ENCODE peak calls at places on chromosomes 13 and 19, in ten cellular contexts. P is Peyer's patch; F is CD8-positive, alpha-beta T cell; Y is BE2C; O is fibroblast of lung; G is AG10803; X is Caco-2; V is stomach; S is AG09309; N is cardiac muscle cell. C is an unnamed sample.

GRCh38 chr19:28980236-28980868 is 232.6 kb downstream of the UQCRFS1 start:
- DNase-seq in P (no peak), F (no peak), Y (no peak), O (no peak), G (peak), X (no peak), V (no peak), S (peak), N (peak), C (no peak)

GRCh38 chr19:13756210-13756609 is 8.1 kb upstream of the MRI1 start:
- DNase-seq in P (no peak), F (no peak), Y (no peak), O (no peak), G (no peak), X (no peak), V (no peak), S (no peak), N (no peak), C (no peak)

GRCh38 chr13:101150998-101151397 is 265.3 kb downstream of the NALCN start:
- DNase-seq in P (no peak), F (no peak), Y (no peak), O (peak), G (peak), X (no peak), V (no peak), S (no peak), N (peak), C (no peak)

GRCh38 chr13:72437458-72437857 is 290.0 kb downstream of the MZT1 start:
- DNase-seq in P (no peak), F (no peak), Y (no peak), O (peak), G (peak), X (no peak), V (no peak), S (no peak), N (no peak), C (no peak)

GRCh38 chr13:69274231-69274630 is 833.4 kb upstream of the ATXN8OS start:
- DNase-seq in P (no peak), F (no peak), Y (no peak), O (no peak), G (no peak), X (no peak), V (no peak), S (no peak), N (no peak), C (no peak)

GRCh38 chr13:109741966-109742365 is 44.4 kb downstream of the IRS2 start:
- DNase-seq in P (no peak), F (no peak), Y (no peak), O (no peak), G (no peak), X (no peak), V (no peak), S (no peak), N (no peak), C (no peak)

GRCh38 chr19:56110515-56111448 is 10.3 kb downstream of the ZNF787 start:
- DNase-seq in P (no peak), F (no peak), Y (no peak), O (peak), G (no peak), X (no peak), V (peak), S (no peak), N (peak), C (peak)

GRCh38 chr19:33226550-33227241 is 1.0 kb upstream of the SLC7A10 start:
- DNase-seq in P (peak), F (no peak), Y (peak), O (peak), G (no peak), X (no peak), V (peak), S (no peak), N (peak), C (no peak)

GRCh38 chr13:21676611-21677021 is 5.7 kb downstream of the FGF9 start:
- DNase-seq in P (peak), F (peak), Y (no peak), O (no peak), G (no peak), X (peak), V (peak), S (no peak), N (no peak), C (no peak)

GRCh38 chr13:67914535-67914934 is 684.4 kb upstream of the PCDH9 start:
- DNase-seq in P (no peak), F (no peak), Y (no peak), O (no peak), G (no peak), X (no peak), V (no peak), S (no peak), N (no peak), C (no peak)

GRCh38 chr13:112898786-112899617 is 70.0 kb upstream of the MCF2L start:
- DNase-seq in P (peak), F (no peak), Y (no peak), O (no peak), G (no peak), X (no peak), V (no peak), S (no peak), N (no peak), C (no peak)

GRCh38 chr13:77062097-77062496 is 35.1 kb upstream of the FBXL3 start:
- DNase-seq in P (no peak), F (no peak), Y (no peak), O (peak), G (no peak), X (no peak), V (no peak), S (no peak), N (no peak), C (no peak)

GRCh38 chr13:23159587-23160240 is 21.1 kb upstream of the SGCG start:
- DNase-seq in P (no peak), F (no peak), Y (no peak), O (no peak), G (no peak), X (no peak), V (no peak), S (no peak), N (peak), C (no peak)

GRCh38 chr13:92414851-92415250 is 811.8 kb upstream of the GPC6 start:
- DNase-seq in P (no peak), F (no peak), Y (no peak), O (no peak), G (no peak), X (peak), V (no peak), S (no peak), N (no peak), C (no peak)

GRCh38 chr13:100728201-100728600 is 53.6 kb upstream of the TMTC4 start:
- DNase-seq in P (no peak), F (no peak), Y (no peak), O (no peak), G (no peak), X (no peak), V (no peak), S (no peak), N (no peak), C (no peak)

GRCh38 chr13:98300956-98301641 is 124.0 kb upstream of the RNF113B start:
- DNase-seq in P (no peak), F (no peak), Y (no peak), O (peak), G (peak), X (no peak), V (peak), S (no peak), N (peak), C (peak)

GRCh38 chr13:73230714-73231113 is 171.9 kb downstream of the KLF5 start:
- DNase-seq in P (no peak), F (peak), Y (no peak), O (no peak), G (peak), X (no peak), V (no peak), S (no peak), N (peak), C (no peak)

GRCh38 chr13:99191900-99192399 is 8.7 kb upstream of the UBAC2 start:
- DNase-seq in P (no peak), F (no peak), Y (no peak), O (peak), G (peak), X (no peak), V (peak), S (no peak), N (peak), C (peak)

GRCh38 chr13:111216166-111216960 is 101.3 kb downstream of the ARHGEF7 start:
- DNase-seq in P (no peak), F (peak), Y (peak), O (peak), G (no peak), X (peak), V (peak), S (no peak), N (peak), C (no peak)

GRCh38 chr13:21846605-21847004 is 175.7 kb downstream of the FGF9 start:
- DNase-seq in P (no peak), F (no peak), Y (no peak), O (no peak), G (no peak), X (no peak), V (no peak), S (no peak), N (no peak), C (no peak)

DNA sequence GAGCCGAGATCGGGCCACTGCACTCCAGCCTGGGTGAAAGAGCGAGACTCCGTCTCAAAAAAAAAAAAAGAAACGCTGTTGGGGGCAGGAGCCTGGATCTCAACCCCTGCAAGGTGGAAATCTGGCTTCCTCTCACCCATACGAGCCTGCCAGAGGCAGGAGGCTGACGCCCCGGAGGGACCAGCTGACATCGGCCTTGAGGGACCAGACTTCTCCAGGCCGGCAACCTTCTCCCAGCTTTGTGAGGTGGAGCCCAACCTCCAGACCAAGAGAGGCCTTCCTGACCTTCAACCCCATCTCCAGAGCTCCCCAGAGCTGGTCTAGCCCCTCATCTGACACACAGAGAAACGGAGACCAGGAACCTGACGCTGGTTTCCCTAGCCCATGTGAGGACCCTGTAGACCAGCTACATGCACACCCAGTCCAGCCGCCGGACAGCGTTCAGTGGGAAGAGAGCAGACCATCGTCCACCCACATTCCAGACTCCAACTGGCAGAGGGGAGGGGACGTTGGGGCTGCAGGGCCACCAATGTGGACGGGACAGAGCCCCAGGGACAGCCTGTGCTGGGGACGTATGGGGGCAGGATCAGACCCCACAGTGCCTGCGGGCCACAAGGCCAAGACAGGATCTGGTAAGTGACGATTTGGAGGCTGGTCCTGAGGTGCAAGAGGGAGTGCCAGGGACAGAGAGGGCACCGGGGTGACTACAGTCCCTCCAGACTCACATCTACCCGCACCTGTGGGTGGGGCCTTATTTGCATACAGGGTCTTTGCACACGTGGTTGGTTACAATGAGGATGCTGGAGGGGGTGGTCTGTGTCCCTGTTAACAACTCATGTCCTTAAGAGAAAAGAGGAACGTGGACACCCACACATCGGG is 11.4 kb downstream of the SBNO2 start:
- DNase-seq in P (no peak), F (no peak), Y (no peak), O (no peak), G (no peak), X (no peak), V (no peak), S (no peak), N (no peak), C (no peak)
- H3K4me3 ChIP-seq in P (no peak), F (no peak), Y (no peak), O (no peak), G (no peak), X (no peak), V (no peak), S (no peak), N (no peak), C (no peak)

DNA sequence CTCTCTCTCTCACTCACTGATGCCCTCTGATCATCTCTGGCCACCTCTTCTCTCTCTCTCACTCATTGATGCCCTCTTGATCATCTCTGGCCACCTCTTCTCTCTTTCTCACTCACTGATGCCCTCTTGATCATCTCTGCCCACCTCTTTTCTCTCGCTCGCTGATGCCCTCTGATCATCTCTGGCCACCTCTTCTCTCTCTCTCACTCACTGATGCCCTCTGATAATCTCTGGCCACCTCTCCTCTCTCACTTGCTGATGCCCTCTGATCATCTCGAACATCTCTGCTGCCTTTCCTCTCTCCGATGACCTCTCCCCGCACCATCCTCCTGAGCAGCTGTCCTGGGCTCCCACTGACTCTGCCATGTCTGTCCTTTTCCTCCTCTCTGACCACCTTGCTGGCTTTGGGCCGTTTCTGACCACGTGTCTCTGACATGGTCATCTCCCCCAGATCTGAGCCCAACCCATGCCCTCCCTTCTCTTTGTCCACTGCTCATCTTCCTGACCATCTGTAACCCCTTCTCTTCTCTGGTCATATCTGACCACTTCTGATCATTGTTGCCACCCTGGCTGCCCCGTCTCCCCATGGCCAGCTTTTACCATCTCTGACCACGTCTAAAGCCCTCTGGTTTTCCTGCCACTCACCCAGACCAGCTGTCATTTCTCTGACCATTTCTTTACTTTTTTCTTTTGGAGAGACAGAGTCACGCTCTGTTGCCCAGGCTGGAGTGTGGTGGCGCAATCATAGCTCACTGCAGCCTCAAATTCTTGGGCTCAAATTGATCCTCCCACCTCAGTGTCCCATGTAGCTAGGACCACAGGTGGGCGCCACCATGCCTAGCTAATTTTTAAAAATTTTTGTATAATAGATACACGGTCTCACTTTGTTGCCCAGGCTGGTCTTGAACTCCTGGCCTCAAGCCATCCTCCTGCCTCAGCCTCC is 2.4 kb downstream of the LRFN3 start:
- DNase-seq in P (no peak), F (no peak), Y (no peak), O (no peak), G (no peak), X (no peak), V (no peak), S (no peak), N (no peak), C (no peak)
- TF ChIP-seq CTCF in P (no peak), F (no peak), Y (no peak), O (no peak), G (no peak), X (no peak), V (no peak), S (no peak), N (no peak), C (no peak)

GRCh38 chr19:3025516-3025890 is 3.6 kb downstream of the TLE2 start:
- DNase-seq in P (no peak), F (no peak), Y (no peak), O (no peak), G (no peak), X (no peak), V (no peak), S (no peak), N (no peak), C (no peak)
- H3K4me3 ChIP-seq in P (no peak), F (no peak), Y (peak), O (no peak), G (no peak), X (no peak), V (no peak), S (no peak), N (no peak), C (no peak)

GRCh38 chr13:58949646-58950045 is 1214.1 kb downstream of the DIAPH3 start:
- DNase-seq in P (no peak), F (no peak), Y (peak), O (no peak), G (no peak), X (peak), V (no peak), S (no peak), N (no peak), C (no peak)
- TF ChIP-seq CTCF in P (no peak), F (no peak), Y (no peak), O (no peak), G (no peak), X (no peak), V (no peak), S (no peak), N (no peak), C (no peak)

DNA sequence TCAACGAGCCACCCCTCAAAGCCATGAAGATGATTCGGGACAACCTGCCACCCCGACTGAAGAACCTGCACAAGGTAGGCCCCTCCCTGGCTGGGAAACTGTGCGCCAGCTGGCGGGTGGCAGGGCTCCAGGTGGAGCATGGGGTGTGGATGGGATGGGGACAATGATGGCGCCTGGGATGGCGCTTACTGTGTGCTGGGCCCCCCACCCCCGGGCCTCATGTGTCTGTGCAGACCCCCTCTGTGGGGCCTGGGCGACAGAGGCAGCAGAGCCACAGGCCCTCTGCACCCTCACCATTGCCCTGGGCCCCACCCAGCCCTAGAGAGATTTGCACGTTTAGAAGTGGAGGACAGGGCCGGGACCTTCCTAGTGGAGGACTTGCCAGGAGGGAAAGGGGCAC is 19.0 kb upstream of the NCCRP1 start:
- DNase-seq in P (no peak), F (no peak), Y (no peak), O (no peak), G (no peak), X (no peak), V (no peak), S (no peak), N (no peak), C (no peak)
- H3K4me3 ChIP-seq in P (no peak), F (no peak), Y (no peak), O (no peak), G (no peak), X (no peak), V (no peak), S (no peak), N (no peak), C (no peak)

GRCh38 chr19:49469828-49470614 is 4.0 kb upstream of the FLT3LG start:
- DNase-seq in P (no peak), F (peak), Y (no peak), O (no peak), G (no peak), X (no peak), V (peak), S (no peak), N (no peak), C (no peak)
- TF ChIP-seq CTCF in P (peak), F (peak), Y (peak), O (no peak), G (peak), X (no peak), V (no peak), S (no peak), N (no peak), C (peak)

DNA sequence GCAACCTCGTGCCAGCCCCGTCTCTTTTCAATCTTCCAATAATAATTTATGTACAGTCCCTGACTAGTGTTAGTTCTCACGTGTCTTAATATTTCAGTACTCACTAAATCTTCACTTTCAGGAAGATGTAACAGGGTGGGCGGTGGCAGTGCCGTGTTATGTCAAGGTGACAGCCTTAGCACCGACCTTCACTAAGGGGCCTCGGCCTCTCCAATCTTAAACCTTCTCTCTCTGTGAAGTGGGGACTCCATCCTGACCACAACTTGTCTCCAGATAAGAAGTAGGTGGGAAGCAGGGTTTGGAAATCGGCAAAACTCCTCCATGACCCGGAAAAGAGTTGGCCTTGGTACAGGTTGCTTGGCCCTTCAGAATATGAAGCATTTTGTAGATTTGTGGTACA is 1.8 kb downstream of the RPS19 start:
- DNase-seq in P (no peak), F (no peak), Y (no peak), O (no peak), G (no peak), X (no peak), V (no peak), S (no peak), N (no peak), C (no peak)
- H3K4me3 ChIP-seq in P (no peak), F (peak), Y (peak), O (peak), G (peak), X (no peak), V (peak), S (no peak), N (no peak), C (peak)